ENCODE peak calls at places on chromosome 7, in six cellular contexts. One of them, this sample, is unnamed.

GRCh38 chr7:130900471-130901076 is 166.6 kb upstream of the KLF14 start:
- DNase-seq in gastrocnemius medialis: no peak
- DNase-seq in colonic mucosa: no peak
- DNase-seq in foreskin fibroblast: no peak
- DNase-seq in BE2C: no peak
- DNase-seq in astrocyte: no peak
- DNase-seq in this sample: no peak

GRCh38 chr7:87223666-87224065 is 4.1 kb upstream of the TMEM243 start:
- DNase-seq in BE2C: no peak
- DNase-seq in foreskin fibroblast: peak
- DNase-seq in colonic mucosa: no peak
- DNase-seq in gastrocnemius medialis: no peak
- DNase-seq in astrocyte: no peak
- DNase-seq in this sample: no peak

GRCh38 chr7:28988818-28989595 is 30.9 kb upstream of the TRIL start:
- DNase-seq in gastrocnemius medialis: peak
- DNase-seq in colonic mucosa: peak
- DNase-seq in astrocyte: peak
- DNase-seq in foreskin fibroblast: peak
- DNase-seq in BE2C: no peak
- DNase-seq in this sample: no peak

GRCh38 chr7:138603549-138604324 is 97.4 kb downstream of the SVOPL start:
- DNase-seq in astrocyte: no peak
- DNase-seq in gastrocnemius medialis: no peak
- DNase-seq in BE2C: no peak
- DNase-seq in foreskin fibroblast: no peak
- DNase-seq in colonic mucosa: no peak
- DNase-seq in this sample: peak

GRCh38 chr7:137475966-137476365 is 132.4 kb upstream of the PTN start:
- DNase-seq in foreskin fibroblast: no peak
- DNase-seq in colonic mucosa: no peak
- DNase-seq in gastrocnemius medialis: no peak
- DNase-seq in BE2C: no peak
- DNase-seq in astrocyte: peak
- DNase-seq in this sample: no peak

GRCh38 chr7:80288175-80289122 is 153.8 kb downstream of the GNAI1 start:
- DNase-seq in foreskin fibroblast: peak
- DNase-seq in astrocyte: peak
- DNase-seq in colonic mucosa: no peak
- DNase-seq in BE2C: no peak
- DNase-seq in gastrocnemius medialis: no peak
- DNase-seq in this sample: no peak

GRCh38 chr7:43461349-43462024 is 121.4 kb upstream of the STK17A start:
- DNase-seq in astrocyte: no peak
- DNase-seq in colonic mucosa: no peak
- DNase-seq in gastrocnemius medialis: peak
- DNase-seq in BE2C: no peak
- DNase-seq in foreskin fibroblast: no peak
- DNase-seq in this sample: no peak

GRCh38 chr7:50285259-50285658 is 19.3 kb upstream of the IKZF1 start:
- DNase-seq in gastrocnemius medialis: no peak
- DNase-seq in colonic mucosa: no peak
- DNase-seq in foreskin fibroblast: no peak
- DNase-seq in BE2C: no peak
- DNase-seq in astrocyte: no peak
- DNase-seq in this sample: no peak

GRCh38 chr7:32019008-32019578 is 51.1 kb downstream of the PDE1C start:
- DNase-seq in colonic mucosa: no peak
- DNase-seq in foreskin fibroblast: no peak
- DNase-seq in BE2C: no peak
- DNase-seq in gastrocnemius medialis: no peak
- DNase-seq in astrocyte: peak
- DNase-seq in this sample: no peak

GRCh38 chr7:47100815-47101435 is 481.0 kb downstream of the TNS3 start:
- DNase-seq in BE2C: peak
- DNase-seq in gastrocnemius medialis: no peak
- DNase-seq in astrocyte: no peak
- DNase-seq in foreskin fibroblast: peak
- DNase-seq in colonic mucosa: peak
- DNase-seq in this sample: peak

GRCh38 chr7:3346082-3346481 is 45.0 kb downstream of the SDK1 start:
- DNase-seq in colonic mucosa: no peak
- DNase-seq in gastrocnemius medialis: no peak
- DNase-seq in BE2C: no peak
- DNase-seq in foreskin fibroblast: no peak
- DNase-seq in astrocyte: no peak
- DNase-seq in this sample: no peak

GRCh38 chr7:39051707-39052106 is 74.0 kb downstream of the POU6F2 start:
- DNase-seq in colonic mucosa: no peak
- DNase-seq in foreskin fibroblast: no peak
- DNase-seq in astrocyte: no peak
- DNase-seq in BE2C: no peak
- DNase-seq in gastrocnemius medialis: no peak
- DNase-seq in this sample: no peak

GRCh38 chr7:101153969-101154692 is at the start of gene AP1S1:
- DNase-seq in BE2C: peak
- DNase-seq in colonic mucosa: peak
- DNase-seq in astrocyte: peak
- DNase-seq in gastrocnemius medialis: peak
- DNase-seq in foreskin fibroblast: peak
- DNase-seq in this sample: peak

GRCh38 chr7:131012477-131013031 is 278.5 kb upstream of the KLF14 start:
- DNase-seq in colonic mucosa: no peak
- DNase-seq in astrocyte: no peak
- DNase-seq in gastrocnemius medialis: no peak
- DNase-seq in foreskin fibroblast: no peak
- DNase-seq in BE2C: no peak
- DNase-seq in this sample: no peak

GRCh38 chr7:100683659-100684533 is 10.2 kb downstream of the GIGYF1 start:
- DNase-seq in foreskin fibroblast: no peak
- DNase-seq in BE2C: no peak
- DNase-seq in colonic mucosa: no peak
- DNase-seq in astrocyte: no peak
- DNase-seq in gastrocnemius medialis: no peak
- DNase-seq in this sample: no peak

GRCh38 chr7:134740364-134740763 is 39.1 kb upstream of the CALD1 start:
- DNase-seq in BE2C: no peak
- DNase-seq in gastrocnemius medialis: no peak
- DNase-seq in colonic mucosa: no peak
- DNase-seq in foreskin fibroblast: no peak
- DNase-seq in astrocyte: no peak
- DNase-seq in this sample: no peak

GRCh38 chr7:121499526-121500123 is 103.5 kb upstream of the FAM3C start:
- DNase-seq in foreskin fibroblast: no peak
- DNase-seq in BE2C: no peak
- DNase-seq in gastrocnemius medialis: no peak
- DNase-seq in colonic mucosa: no peak
- DNase-seq in astrocyte: no peak
- DNase-seq in this sample: no peak

GRCh38 chr7:137577184-137577583 is 233.7 kb upstream of the PTN start:
- DNase-seq in foreskin fibroblast: no peak
- DNase-seq in gastrocnemius medialis: no peak
- DNase-seq in astrocyte: no peak
- DNase-seq in BE2C: no peak
- DNase-seq in colonic mucosa: no peak
- DNase-seq in this sample: no peak

DNA sequence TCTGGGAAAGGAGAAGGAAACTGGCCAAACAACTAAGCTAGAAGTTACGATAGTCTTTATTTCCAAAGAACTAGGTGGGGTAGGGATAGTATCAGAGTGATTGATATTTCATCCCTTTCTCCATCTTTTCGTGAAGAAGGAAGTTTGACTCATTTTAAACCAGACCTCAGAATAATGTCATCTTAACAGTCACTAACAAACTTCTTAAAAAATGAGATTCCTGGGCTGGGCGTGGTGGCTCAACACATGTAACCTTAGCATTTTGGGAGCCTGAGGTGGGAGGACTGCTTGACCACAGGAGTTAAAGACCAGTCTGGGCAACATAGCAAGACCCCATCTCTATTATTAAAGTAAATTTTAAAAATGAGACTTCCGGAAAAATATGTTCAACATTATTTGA is 69.4 kb downstream of the ARL4A start:
- DNase-seq in colonic mucosa: no peak
- DNase-seq in astrocyte: peak
- DNase-seq in foreskin fibroblast: no peak
- DNase-seq in BE2C: no peak
- DNase-seq in gastrocnemius medialis: no peak
- DNase-seq in this sample: no peak
- H3K4me3 ChIP-seq in colonic mucosa: no peak
- H3K4me3 ChIP-seq in astrocyte: no peak
- H3K4me3 ChIP-seq in foreskin fibroblast: no peak
- H3K4me3 ChIP-seq in BE2C: no peak
- H3K4me3 ChIP-seq in gastrocnemius medialis: no peak
- H3K4me3 ChIP-seq in this sample: no peak

DNA sequence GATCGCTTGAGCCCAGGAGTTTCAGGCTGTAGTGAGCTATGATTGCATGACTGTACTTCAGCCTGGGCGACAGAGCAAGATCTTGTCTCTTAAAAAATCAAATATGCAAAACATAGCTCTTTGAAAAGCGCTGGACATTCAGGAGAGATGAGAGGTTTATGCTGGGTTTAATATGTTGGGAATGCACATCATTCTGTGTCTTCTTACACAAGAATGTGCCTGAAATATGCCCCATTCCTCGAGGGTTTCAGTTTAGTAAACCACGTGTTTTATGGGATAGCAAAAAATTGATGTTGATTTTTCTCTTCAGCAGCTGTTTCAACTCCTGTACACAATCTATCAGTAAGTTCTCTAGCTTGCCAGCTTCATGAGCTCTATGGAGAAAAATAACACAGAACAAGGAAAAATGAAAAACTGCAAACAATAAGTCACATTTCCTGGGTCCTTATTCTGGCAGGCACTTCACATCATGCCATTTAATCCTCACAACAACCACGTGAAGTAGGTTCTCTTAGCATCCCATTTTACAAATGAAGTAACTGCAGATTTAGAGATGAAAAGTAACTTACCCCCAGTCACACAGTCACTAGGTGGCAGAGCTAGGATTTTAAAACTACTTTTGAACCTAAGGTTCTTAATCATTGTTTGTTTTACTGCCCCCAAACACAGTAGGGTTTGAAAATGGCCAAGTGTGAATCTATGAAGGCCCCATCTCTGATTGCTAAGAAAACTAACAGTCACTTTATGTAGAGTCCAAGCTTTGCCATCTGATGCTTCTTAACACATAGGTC is 423.6 kb downstream of the PHTF2 start:
- DNase-seq in gastrocnemius medialis: no peak
- DNase-seq in foreskin fibroblast: peak
- DNase-seq in colonic mucosa: no peak
- DNase-seq in astrocyte: peak
- DNase-seq in BE2C: no peak
- DNase-seq in this sample: no peak
- TF ChIP-seq CTCF in gastrocnemius medialis: no peak
- TF ChIP-seq CTCF in foreskin fibroblast: no peak
- TF ChIP-seq CTCF in colonic mucosa: no peak
- TF ChIP-seq CTCF in astrocyte: no peak
- TF ChIP-seq CTCF in BE2C: peak
- TF ChIP-seq CTCF in this sample: no peak

GRCh38 chr7:75040512-75040911 is 33.1 kb downstream of the RCC1L start:
- DNase-seq in gastrocnemius medialis: no peak
- DNase-seq in foreskin fibroblast: no peak
- DNase-seq in colonic mucosa: no peak
- DNase-seq in BE2C: no peak
- DNase-seq in astrocyte: no peak
- DNase-seq in this sample: no peak

GRCh38 chr7:75038508-75038907 is 35.1 kb downstream of the RCC1L start:
- DNase-seq in foreskin fibroblast: no peak
- DNase-seq in gastrocnemius medialis: no peak
- DNase-seq in astrocyte: no peak
- DNase-seq in colonic mucosa: no peak
- DNase-seq in BE2C: no peak
- DNase-seq in this sample: no peak

GRCh38 chr7:75042299-75042698 is 31.3 kb downstream of the RCC1L start:
- DNase-seq in gastrocnemius medialis: no peak
- DNase-seq in BE2C: no peak
- DNase-seq in colonic mucosa: no peak
- DNase-seq in astrocyte: no peak
- DNase-seq in foreskin fibroblast: no peak
- DNase-seq in this sample: no peak

GRCh38 chr7:75039709-75040108 is 33.9 kb downstream of the RCC1L start:
- DNase-seq in gastrocnemius medialis: no peak
- DNase-seq in colonic mucosa: no peak
- DNase-seq in astrocyte: no peak
- DNase-seq in BE2C: no peak
- DNase-seq in foreskin fibroblast: no peak
- DNase-seq in this sample: no peak

DNA sequence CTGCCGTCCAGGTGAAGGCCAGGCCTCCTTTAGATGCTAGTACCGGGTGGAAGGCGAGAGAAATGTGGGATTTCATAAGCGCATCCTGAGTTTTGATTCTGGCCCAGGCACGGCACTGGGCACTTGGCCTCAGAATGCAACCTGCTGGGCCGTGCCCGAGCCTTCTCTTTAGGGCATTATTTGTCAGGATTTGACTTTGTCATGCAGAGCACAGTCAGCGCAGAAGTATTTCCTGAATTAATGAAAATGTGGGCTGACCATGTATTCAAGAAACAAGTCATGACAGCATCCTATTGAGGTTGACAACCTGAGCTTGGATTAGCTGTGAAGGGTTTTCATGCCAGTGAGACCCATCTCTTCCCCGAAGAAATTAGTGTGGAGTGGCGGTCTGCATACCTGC is 34.4 kb downstream of the RCC1L start:
- DNase-seq in gastrocnemius medialis: no peak
- DNase-seq in foreskin fibroblast: no peak
- DNase-seq in BE2C: no peak
- DNase-seq in colonic mucosa: no peak
- DNase-seq in astrocyte: peak
- DNase-seq in this sample: no peak
- H3K4me3 ChIP-seq in gastrocnemius medialis: no peak
- H3K4me3 ChIP-seq in foreskin fibroblast: no peak
- H3K4me3 ChIP-seq in BE2C: no peak
- H3K4me3 ChIP-seq in colonic mucosa: no peak
- H3K4me3 ChIP-seq in astrocyte: no peak
- H3K4me3 ChIP-seq in this sample: no peak

GRCh38 chr7:129886818-129887186 is 66.0 kb downstream of the UBE2H start:
- DNase-seq in astrocyte: no peak
- DNase-seq in foreskin fibroblast: no peak
- DNase-seq in BE2C: no peak
- DNase-seq in colonic mucosa: no peak
- DNase-seq in gastrocnemius medialis: no peak
- DNase-seq in this sample: no peak

GRCh38 chr7:129887865-129888264 is 64.9 kb downstream of the UBE2H start:
- DNase-seq in BE2C: no peak
- DNase-seq in colonic mucosa: no peak
- DNase-seq in gastrocnemius medialis: no peak
- DNase-seq in astrocyte: no peak
- DNase-seq in foreskin fibroblast: no peak
- DNase-seq in this sample: no peak

GRCh38 chr7:129889133-129889854 is 63.5 kb downstream of the UBE2H start:
- DNase-seq in BE2C: no peak
- DNase-seq in astrocyte: no peak
- DNase-seq in gastrocnemius medialis: no peak
- DNase-seq in colonic mucosa: no peak
- DNase-seq in foreskin fibroblast: no peak
- DNase-seq in this sample: no peak

GRCh38 chr7:129886184-129886817 is 66.5 kb downstream of the UBE2H start:
- DNase-seq in BE2C: no peak
- DNase-seq in gastrocnemius medialis: no peak
- DNase-seq in colonic mucosa: no peak
- DNase-seq in astrocyte: no peak
- DNase-seq in foreskin fibroblast: no peak
- DNase-seq in this sample: no peak

GRCh38 chr7:129890090-129890489 is 62.7 kb downstream of the UBE2H start:
- DNase-seq in colonic mucosa: no peak
- DNase-seq in foreskin fibroblast: no peak
- DNase-seq in BE2C: no peak
- DNase-seq in gastrocnemius medialis: no peak
- DNase-seq in astrocyte: no peak
- DNase-seq in this sample: no peak
- TF ChIP-seq CTCF in colonic mucosa: no peak
- TF ChIP-seq CTCF in foreskin fibroblast: no peak
- TF ChIP-seq CTCF in BE2C: no peak
- TF ChIP-seq CTCF in gastrocnemius medialis: no peak
- TF ChIP-seq CTCF in astrocyte: no peak
- TF ChIP-seq CTCF in this sample: no peak

This sample was measured in right lobe of liver.